ENCODE peak calls at places on chromosomes 6 and 20, in ten cellular contexts. One of them, this sample, is unnamed.
A peak's percentile ranks its signal among the peaks of the same experiment; 100 is the strongest.

GRCh38 chr6:162736933-162737332 is 9.2 kb downstream of the PACRG start:
- DNase-seq in HS-27A: no peak
- DNase-seq in sciatic nerve: no peak
- DNase-seq in GM20000: no peak
- DNase-seq in M059J: no peak
- DNase-seq in stomach: no peak
- DNase-seq in HEK293T: no peak
- DNase-seq in activated CD4-positive, CD25-positive, alpha-beta regulatory T cell treated with anti-CD3 and anti-CD28 coated beads, Interleukin-2, amount 50 U/mL, for 72 hours: no peak
- DNase-seq in OCI-M1: no peak
- DNase-seq in A172: no peak
- DNase-seq in this sample: no peak

GRCh38 chr6:116253188-116253504 is 729 bp downstream of the TSPYL4 start:
- DNase-seq in HS-27A: no peak
- DNase-seq in sciatic nerve: no peak
- DNase-seq in GM20000: no peak
- DNase-seq in M059J: no peak
- DNase-seq in stomach: no peak
- DNase-seq in HEK293T: no peak
- DNase-seq in activated CD4-positive, CD25-positive, alpha-beta regulatory T cell treated with anti-CD3 and anti-CD28 coated beads, Interleukin-2, amount 50 U/mL, for 72 hours: no peak
- DNase-seq in OCI-M1: no peak
- DNase-seq in A172: no peak
- DNase-seq in this sample: no peak

GRCh38 chr6:167706313-167707109 is 120.2 kb upstream of the AFDN start:
- DNase-seq in HS-27A: no peak
- DNase-seq in sciatic nerve: no peak
- DNase-seq in GM20000: peak; percentile 65
- DNase-seq in M059J: no peak
- DNase-seq in stomach: no peak
- DNase-seq in HEK293T: no peak
- DNase-seq in activated CD4-positive, CD25-positive, alpha-beta regulatory T cell treated with anti-CD3 and anti-CD28 coated beads, Interleukin-2, amount 50 U/mL, for 72 hours: peak; percentile 47
- DNase-seq in OCI-M1: peak; percentile 84
- DNase-seq in A172: no peak
- DNase-seq in this sample: peak; percentile 72

GRCh38 chr6:80094017-80094416 is 12.5 kb upstream of the BCKDHB start:
- DNase-seq in HS-27A: no peak
- DNase-seq in sciatic nerve: no peak
- DNase-seq in GM20000: peak; percentile 33
- DNase-seq in M059J: peak; percentile 17
- DNase-seq in stomach: no peak
- DNase-seq in HEK293T: peak; percentile 26
- DNase-seq in activated CD4-positive, CD25-positive, alpha-beta regulatory T cell treated with anti-CD3 and anti-CD28 coated beads, Interleukin-2, amount 50 U/mL, for 72 hours: no peak
- DNase-seq in OCI-M1: peak; percentile 66
- DNase-seq in A172: peak; percentile 7
- DNase-seq in this sample: no peak

GRCh38 chr6:142014515-142014914 is 118.2 kb upstream of the GJE1 start:
- DNase-seq in HS-27A: peak; percentile 92
- DNase-seq in sciatic nerve: no peak
- DNase-seq in GM20000: no peak
- DNase-seq in M059J: peak; percentile 98
- DNase-seq in stomach: no peak
- DNase-seq in HEK293T: no peak
- DNase-seq in activated CD4-positive, CD25-positive, alpha-beta regulatory T cell treated with anti-CD3 and anti-CD28 coated beads, Interleukin-2, amount 50 U/mL, for 72 hours: no peak
- DNase-seq in OCI-M1: no peak
- DNase-seq in A172: peak; percentile 89
- DNase-seq in this sample: no peak

GRCh38 chr20:40314278-40314677 is 374.8 kb downstream of the MAFB start:
- DNase-seq in HS-27A: no peak
- DNase-seq in sciatic nerve: no peak
- DNase-seq in GM20000: no peak
- DNase-seq in M059J: no peak
- DNase-seq in stomach: no peak
- DNase-seq in HEK293T: no peak
- DNase-seq in activated CD4-positive, CD25-positive, alpha-beta regulatory T cell treated with anti-CD3 and anti-CD28 coated beads, Interleukin-2, amount 50 U/mL, for 72 hours: no peak
- DNase-seq in OCI-M1: no peak
- DNase-seq in A172: no peak
- DNase-seq in this sample: no peak

GRCh38 chr6:74598473-74599393 is 607.1 kb downstream of the COL12A1 start:
- DNase-seq in HS-27A: no peak
- DNase-seq in sciatic nerve: no peak
- DNase-seq in GM20000: peak; percentile 52
- DNase-seq in M059J: peak; percentile 84
- DNase-seq in stomach: no peak
- DNase-seq in HEK293T: no peak
- DNase-seq in activated CD4-positive, CD25-positive, alpha-beta regulatory T cell treated with anti-CD3 and anti-CD28 coated beads, Interleukin-2, amount 50 U/mL, for 72 hours: no peak
- DNase-seq in OCI-M1: no peak
- DNase-seq in A172: no peak
- DNase-seq in this sample: no peak

GRCh38 chr6:165747963-165748362 is 84.9 kb upstream of the PDE10A start:
- DNase-seq in HS-27A: no peak
- DNase-seq in sciatic nerve: no peak
- DNase-seq in GM20000: no peak
- DNase-seq in M059J: no peak
- DNase-seq in stomach: no peak
- DNase-seq in HEK293T: no peak
- DNase-seq in activated CD4-positive, CD25-positive, alpha-beta regulatory T cell treated with anti-CD3 and anti-CD28 coated beads, Interleukin-2, amount 50 U/mL, for 72 hours: no peak
- DNase-seq in OCI-M1: no peak
- DNase-seq in A172: no peak
- DNase-seq in this sample: no peak

GRCh38 chr6:25485820-25486559 is 166.0 kb upstream of the SCGN start:
- DNase-seq in HS-27A: no peak
- DNase-seq in sciatic nerve: no peak
- DNase-seq in GM20000: no peak
- DNase-seq in M059J: no peak
- DNase-seq in stomach: peak; percentile 37
- DNase-seq in HEK293T: peak; percentile 21
- DNase-seq in activated CD4-positive, CD25-positive, alpha-beta regulatory T cell treated with anti-CD3 and anti-CD28 coated beads, Interleukin-2, amount 50 U/mL, for 72 hours: no peak
- DNase-seq in OCI-M1: peak; percentile 83
- DNase-seq in A172: no peak
- DNase-seq in this sample: no peak

GRCh38 chr6:28603920-28604319 is 78.2 kb downstream of the GPX5 start:
- DNase-seq in HS-27A: no peak
- DNase-seq in sciatic nerve: no peak
- DNase-seq in GM20000: no peak
- DNase-seq in M059J: no peak
- DNase-seq in stomach: no peak
- DNase-seq in HEK293T: no peak
- DNase-seq in activated CD4-positive, CD25-positive, alpha-beta regulatory T cell treated with anti-CD3 and anti-CD28 coated beads, Interleukin-2, amount 50 U/mL, for 72 hours: no peak
- DNase-seq in OCI-M1: no peak
- DNase-seq in A172: no peak
- DNase-seq in this sample: no peak

This sample was measured in spleen.